ENCODE peak calls at places on chromosomes 5 and 9, in nine cellular contexts. H is cardiac muscle cell, Q is A673, N is choroid plexus epithelial cell, T is epithelial cell of esophagus, Y is GM12865, J is mucosa of descending colon, X is lower lobe of right lung, B is body of pancreas. E is an unnamed sample.

GRCh38 chr5:143564417-143564816 is 160.9 kb upstream of the NR3C1 start:
- DNase-seq in H (no peak), Q (no peak), N (no peak), T (no peak), Y (peak), J (no peak), X (no peak), B (no peak), E (no peak)

GRCh38 chr5:82168294-82168693 is 109.9 kb downstream of the RPS23 start:
- DNase-seq in H (no peak), Q (no peak), N (peak), T (no peak), Y (no peak), J (no peak), X (no peak), B (no peak), E (no peak)

GRCh38 chr9:99353408-99353807 is 131.3 kb downstream of the SEC61B start:
- DNase-seq in H (no peak), Q (no peak), N (peak), T (peak), Y (no peak), J (peak), X (no peak), B (no peak), E (no peak)

GRCh38 chr5:6111131-6111530 is 267.2 kb downstream of the MED10 start:
- DNase-seq in H (no peak), Q (no peak), N (no peak), T (no peak), Y (no peak), J (no peak), X (no peak), B (no peak), E (no peak)

GRCh38 chr9:37309136-37309535 is 113.4 kb upstream of the GRHPR start:
- DNase-seq in H (no peak), Q (no peak), N (peak), T (peak), Y (peak), J (peak), X (no peak), B (no peak), E (no peak)

GRCh38 chr5:73640861-73641320 is 14.9 kb downstream of the ARHGEF28 start:
- DNase-seq in H (no peak), Q (peak), N (peak), T (peak), Y (no peak), J (no peak), X (no peak), B (no peak), E (no peak)

GRCh38 chr5:69138796-69139195 is 28.2 kb upstream of the CCNB1 start:
- DNase-seq in H (no peak), Q (no peak), N (no peak), T (no peak), Y (no peak), J (no peak), X (no peak), B (no peak), E (no peak)

GRCh38 chr9:7042124-7042523 is 284.4 kb downstream of the KDM4C start:
- DNase-seq in H (no peak), Q (no peak), N (no peak), T (peak), Y (no peak), J (no peak), X (no peak), B (no peak), E (no peak)

GRCh38 chr5:74516217-74516636 is 124.3 kb downstream of the ENC1 start:
- DNase-seq in H (no peak), Q (no peak), N (peak), T (peak), Y (no peak), J (no peak), X (no peak), B (no peak), E (no peak)

GRCh38 chr5:141855265-141856029 is 22.8 kb downstream of the PCDH1 start:
- DNase-seq in H (peak), Q (no peak), N (no peak), T (no peak), Y (no peak), J (no peak), X (no peak), B (peak), E (no peak)

GRCh38 chr9:87581513-87581912 is 83.8 kb downstream of the DAPK1 start:
- DNase-seq in H (no peak), Q (no peak), N (peak), T (no peak), Y (no peak), J (no peak), X (no peak), B (no peak), E (no peak)

GRCh38 chr5:61344187-61344944 is 12.3 kb downstream of the ZSWIM6 start:
- DNase-seq in H (peak), Q (no peak), N (peak), T (no peak), Y (no peak), J (no peak), X (no peak), B (peak), E (no peak)

GRCh38 chr9:16869140-16869903 is 1.1 kb downstream of the BNC2 start:
- DNase-seq in H (peak), Q (no peak), N (peak), T (no peak), Y (no peak), J (peak), X (no peak), B (no peak), E (no peak)

DNA sequence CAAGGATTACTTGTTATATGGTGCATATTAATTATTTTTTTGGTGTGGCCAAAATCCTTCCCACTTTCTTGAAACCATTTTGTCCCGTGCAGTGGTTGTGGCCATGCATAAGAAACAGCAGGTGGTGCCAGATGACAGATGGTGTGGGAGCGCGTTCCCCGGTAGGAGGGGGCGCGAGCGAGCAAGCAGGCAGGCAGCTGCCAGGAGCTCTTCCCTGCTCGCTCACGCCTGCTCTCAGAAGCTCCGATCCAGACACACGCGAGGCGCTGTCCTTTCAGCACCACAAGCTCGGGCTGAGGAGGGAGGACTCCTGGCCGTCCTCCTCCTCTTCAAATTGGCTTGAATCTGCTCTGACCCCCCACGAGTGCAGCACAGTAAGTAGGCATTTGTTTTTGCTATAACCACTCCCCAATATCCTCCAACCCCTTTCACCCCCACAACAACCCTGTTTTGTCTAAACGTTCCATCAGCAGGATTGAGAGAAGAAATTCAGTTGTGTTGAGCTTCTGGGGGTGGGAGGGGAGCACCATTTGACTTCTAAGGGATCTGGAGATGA is at the start of gene NSG2:
- DNase-seq in H (peak), Q (peak), N (peak), T (peak), Y (peak), J (peak), X (peak), B (peak), E (no peak)
- TF ChIP-seq CTCF in H (peak), Q (peak), N (peak), T (peak), Y (peak), J (no peak), X (peak), B (peak), E (no peak)

GRCh38 chr9:128343855-128344254 is 3.5 kb downstream of the SLC27A4 start:
- DNase-seq in H (no peak), Q (no peak), N (no peak), T (no peak), Y (no peak), J (no peak), X (no peak), B (no peak), E (no peak)

GRCh38 chr9:128344931-128345605 is 4.7 kb downstream of the SLC27A4 start:
- DNase-seq in H (no peak), Q (no peak), N (no peak), T (no peak), Y (no peak), J (no peak), X (no peak), B (no peak), E (no peak)

GRCh38 chr9:128349772-128350171 is 9.4 kb downstream of the SLC27A4 start:
- DNase-seq in H (no peak), Q (no peak), N (no peak), T (no peak), Y (no peak), J (no peak), X (no peak), B (no peak), E (no peak)

GRCh38 chr9:128342971-128343680 is 2.8 kb downstream of the SLC27A4 start:
- DNase-seq in H (peak), Q (no peak), N (no peak), T (no peak), Y (no peak), J (no peak), X (no peak), B (no peak), E (no peak)

DNA sequence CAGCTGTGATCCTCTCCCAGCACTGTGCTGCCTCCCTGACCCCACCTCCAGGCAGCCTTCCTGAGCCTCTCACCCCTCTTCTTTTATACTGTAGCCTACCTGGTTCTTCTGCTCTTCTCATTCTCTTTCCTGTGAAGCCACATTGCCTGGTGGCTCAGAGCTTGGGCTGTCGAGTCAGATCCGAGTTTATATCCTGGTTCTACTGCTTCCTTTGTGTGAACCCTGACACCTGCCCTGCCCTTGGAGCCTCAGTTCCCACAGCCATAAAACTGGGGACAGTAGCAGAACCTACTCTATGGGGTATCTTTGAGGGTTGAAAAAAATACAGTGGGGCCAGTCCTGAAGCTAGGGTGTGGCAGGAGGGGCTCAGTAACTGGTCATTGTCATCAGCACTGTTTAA is 8.8 kb downstream of the SLC27A4 start:
- DNase-seq in H (no peak), Q (no peak), N (no peak), T (no peak), Y (no peak), J (no peak), X (no peak), B (no peak), E (no peak)
- TF ChIP-seq CTCF in H (no peak), Q (no peak), N (no peak), T (no peak), Y (no peak), J (no peak), X (no peak), B (no peak), E (no peak)

DNA sequence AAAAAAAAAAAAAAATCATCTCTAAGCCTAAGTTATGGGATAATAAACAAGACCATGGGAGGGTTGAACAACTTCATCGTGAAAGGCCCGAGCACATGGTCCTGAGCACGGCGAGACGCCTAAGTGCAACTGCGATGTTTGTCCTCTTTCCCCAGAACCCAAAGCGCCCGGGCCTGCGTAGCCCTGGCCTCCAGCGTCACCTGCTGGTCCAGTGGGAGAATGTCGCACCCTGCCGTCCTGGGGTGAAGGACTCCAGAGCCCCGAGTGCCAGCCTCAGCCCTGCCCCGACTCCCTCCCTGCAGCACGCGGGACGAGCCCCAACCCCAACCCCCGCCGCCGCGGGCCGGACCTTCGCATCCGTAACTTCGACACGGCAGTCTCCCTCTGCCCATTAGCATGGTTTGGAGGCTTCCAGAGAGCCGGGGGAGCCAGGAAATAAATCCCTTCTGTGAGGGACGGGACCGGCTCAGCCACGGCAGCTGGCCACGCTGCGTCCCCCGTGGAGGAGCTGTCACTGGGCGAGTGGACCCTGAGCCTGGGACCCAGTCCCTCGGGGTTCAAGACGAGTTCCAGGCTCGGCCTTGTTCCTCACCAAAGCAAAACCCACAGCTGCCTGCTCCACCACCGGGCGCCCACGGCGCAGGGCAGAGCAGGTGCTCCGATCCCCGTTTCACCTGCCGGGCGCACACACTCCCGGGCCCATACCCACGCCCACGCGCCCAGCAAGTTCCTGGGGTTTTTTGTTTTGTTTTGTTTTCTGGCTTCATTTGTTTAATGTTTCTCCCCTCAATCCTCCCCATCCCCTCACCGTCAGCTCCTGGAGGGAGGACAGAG is 132.5 kb upstream of the HAND1 start:
- DNase-seq in H (peak), Q (peak), N (peak), T (peak), Y (peak), J (peak), X (peak), B (peak), E (peak)
- TF ChIP-seq CTCF in H (peak), Q (peak), N (peak), T (peak), Y (peak), J (peak), X (peak), B (peak), E (no peak)

DNA sequence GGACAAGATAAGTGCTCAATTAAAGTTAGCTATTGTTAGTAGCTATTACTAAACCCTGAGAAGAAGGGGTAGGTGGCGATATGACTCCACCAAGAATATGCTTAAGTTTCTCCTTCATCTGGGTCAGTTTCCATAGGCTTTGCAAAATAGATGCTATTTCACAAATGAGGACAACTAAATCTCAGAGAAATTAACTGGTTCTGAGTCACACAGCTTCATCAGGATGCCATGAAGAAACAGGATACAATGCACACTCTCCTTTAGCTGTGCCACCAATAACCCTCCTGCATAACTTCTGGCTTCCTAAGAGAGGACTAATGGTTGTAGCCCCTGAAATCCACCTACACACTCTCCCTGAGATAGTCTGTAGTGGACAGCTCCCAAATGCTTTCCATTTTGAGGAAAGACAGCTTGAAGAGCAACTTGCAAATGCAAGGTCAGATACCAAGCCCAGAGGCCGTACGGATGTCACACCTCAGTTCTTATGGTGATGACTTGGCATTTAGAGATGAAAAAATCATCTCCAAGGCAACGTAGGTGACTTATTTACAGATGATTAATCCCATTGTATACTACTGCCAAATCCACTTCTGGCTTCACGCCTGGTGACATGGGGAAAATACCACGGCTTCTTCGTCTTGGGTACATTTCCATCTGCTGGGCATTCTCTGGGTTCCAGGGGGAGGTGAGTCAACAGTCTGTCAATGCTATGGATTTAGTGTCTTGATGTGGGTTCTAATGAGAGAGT is 251.4 kb upstream of the IL12B start:
- DNase-seq in H (peak), Q (no peak), N (peak), T (peak), Y (no peak), J (no peak), X (no peak), B (peak), E (no peak)
- TF ChIP-seq CTCF in H (peak), Q (no peak), N (peak), T (no peak), Y (no peak), J (no peak), X (no peak), B (no peak), E (no peak)

GRCh38 chr9:113578279-113578865 is 114.8 kb downstream of the RGS3 start:
- DNase-seq in H (no peak), Q (no peak), N (no peak), T (peak), Y (no peak), J (no peak), X (no peak), B (no peak), E (no peak)
- TF ChIP-seq CTCF in H (peak), Q (no peak), N (peak), T (no peak), Y (no peak), J (no peak), X (no peak), B (no peak), E (no peak)

DNA sequence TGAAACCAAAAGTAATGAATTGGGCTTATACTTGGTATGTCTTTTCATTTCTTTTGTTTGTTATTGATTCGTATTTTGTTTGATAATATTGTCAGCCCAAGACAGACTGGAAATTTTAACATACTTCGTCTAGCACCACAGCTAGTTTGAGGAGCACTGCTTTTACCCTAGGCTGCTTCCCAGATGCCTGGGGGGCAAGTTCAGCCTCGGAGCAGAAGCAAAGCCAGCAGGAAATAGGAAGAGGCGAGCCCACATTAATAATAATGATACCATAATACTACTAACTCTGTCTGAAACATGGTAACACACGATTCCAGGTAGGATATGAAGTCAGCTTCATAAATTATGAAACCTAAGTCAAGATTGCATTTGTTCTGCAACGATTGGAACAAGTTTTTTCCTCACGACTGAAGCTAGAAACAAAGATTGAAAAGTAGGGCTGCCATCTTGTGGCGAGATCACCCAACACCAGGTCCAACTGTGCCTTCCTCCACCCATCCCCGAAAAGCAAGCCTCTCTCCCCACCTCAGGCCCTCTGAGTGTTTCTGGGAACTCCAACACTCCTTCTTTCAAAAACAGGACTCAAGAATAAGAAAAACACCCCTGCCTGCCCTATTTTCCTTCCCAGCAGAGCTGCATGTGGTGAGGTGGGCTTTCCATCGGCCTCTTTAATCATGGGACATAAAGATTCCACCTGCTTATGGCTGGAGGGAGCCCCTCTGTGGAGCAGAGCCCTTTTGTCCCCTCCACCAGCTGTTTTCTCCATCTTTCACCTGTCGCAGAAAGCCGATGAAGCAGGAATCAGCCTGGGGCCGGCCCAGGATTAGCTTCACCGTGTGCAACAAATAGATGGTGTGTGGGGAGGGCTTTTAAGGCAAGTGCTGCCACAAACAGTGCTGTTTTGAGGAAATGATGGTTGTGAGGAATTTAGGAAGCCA is 236.3 kb downstream of the CAAP1 start:
- DNase-seq in H (peak), Q (peak), N (peak), T (peak), Y (peak), J (peak), X (no peak), B (no peak), E (no peak)
- TF ChIP-seq CTCF in H (peak), Q (peak), N (peak), T (peak), Y (peak), J (no peak), X (no peak), B (no peak), E (no peak)